ENCODE peak calls at places on chromosomes 4 and X, in ten cellular contexts. B is A549, J is Calu3, L is progenitor cell of endocrine pancreas, S is astrocyte of the spinal cord, X is lung, W is suprapubic skin, H is pancreas, G is GM20000, C is breast epithelium. M is an unnamed sample.

GRCh38 chr4:152172146-152172545 is 363.7 kb downstream of the FBXW7 start:
- DNase-seq in B (no peak), J (no peak), L (no peak), S (no peak), X (no peak), W (no peak), H (no peak), G (no peak), C (no peak), M (no peak)

GRCh38 chr4:48944659-48945290 is 38.2 kb upstream of the OCIAD2 start:
- DNase-seq in B (peak; percentile 30), J (peak; percentile 48), L (no peak), S (no peak), X (no peak), W (no peak), H (no peak), G (peak; percentile 34), C (no peak), M (no peak)

GRCh38 chr4:94352996-94353395 is 10.4 kb upstream of the HPGDS start:
- DNase-seq in B (no peak), J (no peak), L (no peak), S (no peak), X (no peak), W (no peak), H (no peak), G (no peak), C (no peak), M (no peak)

GRCh38 chr4:14871676-14872430 is 130.4 kb upstream of the CPEB2 start:
- DNase-seq in B (peak; percentile 25), J (peak; percentile 52), L (no peak), S (no peak), X (no peak), W (no peak), H (peak; percentile 63), G (no peak), C (no peak), M (peak; percentile 19)

GRCh38 chrX:16643160-16643559 is 6.8 kb upstream of the S100G start:
- DNase-seq in B (no peak), J (no peak), L (no peak), S (no peak), X (no peak), W (no peak), H (no peak), G (no peak), C (no peak), M (no peak)

GRCh38 chr4:132344924-132345828 is 803.9 kb upstream of the PCDH10 start:
- DNase-seq in B (peak; percentile 6), J (no peak), L (no peak), S (no peak), X (no peak), W (no peak), H (no peak), G (no peak), C (no peak), M (no peak)

GRCh38 chrX:261167-261857 is 19.9 kb upstream of the PLCXD1 start:
- DNase-seq in B (peak; percentile 82), J (peak; percentile 68), L (no peak), S (no peak), X (no peak), W (no peak), H (no peak), G (no peak), C (no peak), M (no peak)

GRCh38 chrX:153495362-153495751 is 577 bp downstream of the BGN start:
- DNase-seq in B (no peak), J (no peak), L (no peak), S (peak; percentile 27), X (no peak), W (no peak), H (no peak), G (no peak), C (no peak), M (no peak)

GRCh38 chr4:185728886-185729285 is 83.1 kb downstream of the SORBS2 start:
- DNase-seq in B (no peak), J (no peak), L (no peak), S (no peak), X (no peak), W (no peak), H (no peak), G (no peak), C (no peak), M (no peak)

GRCh38 chrX:41781500-41781899 is 57.5 kb downstream of the GPR82 start:
- DNase-seq in B (peak; percentile 53), J (peak; percentile 18), L (no peak), S (peak; percentile 46), X (no peak), W (no peak), H (no peak), G (peak; percentile 17), C (no peak), M (no peak)

GRCh38 chr4:128379860-128380259 is 92.2 kb upstream of the PGRMC2 start:
- DNase-seq in B (peak; percentile 53), J (peak; percentile 55), L (no peak), S (peak; percentile 42), X (no peak), W (no peak), H (peak; percentile 67), G (peak; percentile 29), C (no peak), M (peak; percentile 20)

GRCh38 chr4:20428410-20429160 is 176.9 kb downstream of the SLIT2 start:
- DNase-seq in B (peak; percentile 1), J (no peak), L (no peak), S (peak; percentile 40), X (no peak), W (no peak), H (no peak), G (no peak), C (no peak), M (no peak)

GRCh38 chr4:38601916-38602291 is 62.1 kb upstream of the KLF3 start:
- DNase-seq in B (no peak), J (no peak), L (no peak), S (no peak), X (no peak), W (no peak), H (no peak), G (no peak), C (no peak), M (no peak)

GRCh38 chrX:3177851-3178250 is 136.6 kb downstream of the ARSF start:
- DNase-seq in B (no peak), J (no peak), L (no peak), S (no peak), X (no peak), W (no peak), H (no peak), G (no peak), C (no peak), M (no peak)

GRCh38 chr4:81472249-81473085 is 760 bp upstream of the RASGEF1B start:
- DNase-seq in B (peak; percentile 28), J (peak; percentile 40), L (no peak), S (peak; percentile 44), X (peak; percentile 42), W (no peak), H (no peak), G (peak; percentile 50), C (no peak), M (peak; percentile 41)

GRCh38 chr4:81470456-81471327 is 1.0 kb downstream of the RASGEF1B start:
- DNase-seq in B (no peak), J (peak; percentile 33), L (no peak), S (no peak), X (peak; percentile 52), W (peak; percentile 74), H (peak; percentile 63), G (peak; percentile 19), C (no peak), M (peak; percentile 56)

GRCh38 chr4:81473086-81473396 is 1.3 kb upstream of the RASGEF1B start:
- DNase-seq in B (no peak), J (no peak), L (no peak), S (no peak), X (no peak), W (no peak), H (no peak), G (no peak), C (no peak), M (no peak)

GRCh38 chr4:81469774-81470455 is 1.8 kb downstream of the RASGEF1B start:
- DNase-seq in B (no peak), J (no peak), L (no peak), S (no peak), X (no peak), W (no peak), H (no peak), G (no peak), C (no peak), M (no peak)

GRCh38 chr4:81471361-81472248 is at the start of gene RASGEF1B:
- DNase-seq in B (peak; percentile 17), J (peak; percentile 90), L (peak; percentile 69), S (peak; percentile 56), X (peak; percentile 89), W (peak; percentile 93), H (peak; percentile 94), G (peak; percentile 94), C (peak; percentile 79), M (peak; percentile 84)
- TF ChIP-seq CTCF in B (no peak), J (no peak), L (no peak), S (no peak), X (no peak), W (peak; percentile 3), H (no peak), G (no peak), C (no peak), M (no peak)

GRCh38 chr4:183141997-183142396 is 42.9 kb downstream of the WWC2 start:
- DNase-seq in B (no peak), J (no peak), L (no peak), S (no peak), X (no peak), W (no peak), H (no peak), G (no peak), C (no peak), M (no peak)
- TF ChIP-seq CTCF in B (no peak), J (no peak), L (no peak), S (no peak), X (no peak), W (no peak), H (no peak), G (no peak), C (no peak), M (no peak)

DNA sequence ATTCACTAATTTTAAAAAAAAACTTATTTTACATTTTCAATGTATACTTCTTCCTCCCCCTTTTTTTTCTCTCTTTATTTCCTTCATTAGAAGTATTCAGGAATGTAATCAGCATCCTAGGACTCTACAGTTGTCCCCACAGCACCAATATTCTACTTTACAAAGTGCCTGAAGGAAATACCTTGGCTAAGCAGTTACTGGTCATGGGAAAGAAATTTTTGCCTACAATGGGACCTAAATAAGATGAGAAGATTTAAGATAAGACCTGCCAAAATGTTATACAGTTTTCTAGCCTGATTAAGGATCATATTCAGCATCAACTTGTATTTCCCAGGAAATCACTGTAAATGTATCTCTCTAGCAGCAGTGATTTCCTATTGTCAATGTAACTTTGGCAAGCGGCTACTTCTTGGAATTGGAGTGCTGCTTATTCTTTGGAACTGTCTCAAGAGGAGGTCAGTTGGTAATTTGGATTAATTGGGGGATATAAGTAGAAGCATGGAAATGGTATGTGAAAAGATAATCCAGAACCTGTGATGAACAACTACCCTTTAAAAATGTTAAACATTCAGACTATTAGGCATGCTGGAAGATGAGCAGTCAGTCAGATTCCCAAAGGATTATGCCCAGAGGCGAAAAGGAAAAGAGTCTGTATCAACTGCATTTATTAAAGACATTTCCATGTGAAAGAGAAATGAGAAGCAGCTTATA is 62.7 kb downstream of the SEC24D start:
- DNase-seq in B (no peak), J (no peak), L (no peak), S (no peak), X (no peak), W (no peak), H (no peak), G (no peak), C (no peak), M (no peak)
- TF ChIP-seq CTCF in B (no peak), J (no peak), L (no peak), S (no peak), X (no peak), W (no peak), H (no peak), G (no peak), C (no peak), M (no peak)

GRCh38 chr4:133921280-133922195 is 280.1 kb downstream of the PABPC4L start:
- DNase-seq in B (peak; percentile 1), J (no peak), L (no peak), S (peak; percentile 9), X (no peak), W (no peak), H (no peak), G (no peak), C (no peak), M (no peak)
- TF ChIP-seq CTCF in B (no peak), J (no peak), L (no peak), S (peak; percentile 20), X (no peak), W (no peak), H (no peak), G (no peak), C (no peak), M (no peak)

M was measured in glutamatergic neuron.